ENCODE peak calls at places on chromosomes 12 and 14, in five cellular contexts. O is lung, H is H4, R is OCI-LY7, G is psoas muscle. I is an unnamed sample.
A peak's percentile ranks its signal among the peaks of the same experiment; 100 is the strongest.

GRCh38 chr12:89072303-89073026 is 279.8 kb downstream of the DUSP6 start:
- DNase-seq in O (no peak), H (no peak), R (no peak), G (no peak), I (no peak)

GRCh38 chr14:23360496-23360895 is 4.5 kb downstream of the EFS start:
- DNase-seq in O (no peak), H (no peak), R (no peak), G (no peak), I (peak; percentile 82)

GRCh38 chr12:108856428-108857157 is 790 bp downstream of the SSH1 start:
- DNase-seq in O (peak; percentile 66), H (peak; percentile 59), R (peak; percentile 26), G (peak; percentile 77), I (no peak)

GRCh38 chr12:90253674-90254181 is 545.1 kb upstream of the ATP2B1 start:
- DNase-seq in O (peak; percentile 43), H (peak; percentile 95), R (peak; percentile 76), G (peak; percentile 81), I (peak; percentile 92)

GRCh38 chr14:97022741-97023140 is 225.6 kb downstream of the VRK1 start:
- DNase-seq in O (no peak), H (no peak), R (no peak), G (no peak), I (no peak)

GRCh38 chr14:60304509-60304908 is 55.5 kb downstream of the PPM1A start:
- DNase-seq in O (no peak), H (no peak), R (no peak), G (no peak), I (no peak)

GRCh38 chr12:111546758-111547383 is 52.2 kb downstream of the ATXN2 start:
- DNase-seq in O (no peak), H (no peak), R (no peak), G (no peak), I (no peak)

GRCh38 chr14:90188588-90188987 is 67.8 kb upstream of the PSMC1 start:
- DNase-seq in O (no peak), H (no peak), R (no peak), G (no peak), I (no peak)

GRCh38 chr14:91149462-91149861 is 35.6 kb downstream of the DGLUCY start:
- DNase-seq in O (peak; percentile 69), H (peak; percentile 99), R (no peak), G (peak; percentile 25), I (peak; percentile 63)

GRCh38 chr12:122399592-122400373 is 22.7 kb downstream of the CLIP1 start:
- DNase-seq in O (peak; percentile 81), H (peak; percentile 97), R (peak; percentile 84), G (peak; percentile 77), I (peak; percentile 80)

GRCh38 chr14:77053046-77053841 is 24.7 kb upstream of the IRF2BPL start:
- DNase-seq in O (peak; percentile 73), H (peak; percentile 62), R (peak; percentile 86), G (peak; percentile 76), I (no peak)

GRCh38 chr12:110913119-110914056 is 7.0 kb downstream of the MYL2 start:
- DNase-seq in O (no peak), H (no peak), R (peak; percentile 89), G (no peak), I (no peak)

I was measured in lower leg skin.